ENCODE peak calls at places on chromosomes 13 and 19, in six cellular contexts. C is GM06990, D is AG10803, U is fibroblast of lung, V is A673, I is foreskin fibroblast. N is an unnamed sample.

GRCh38 chr19:1471514-1472107 is 7.4 kb downstream of the C19orf25 start:
- DNase-seq in C (peak), D (no peak), U (no peak), V (peak), I (peak), N (no peak)

GRCh38 chr19:47122359-47123335 is 8.0 kb upstream of the SAE1 start:
- DNase-seq in C (no peak), D (peak), U (peak), V (no peak), I (peak), N (no peak)

GRCh38 chr19:6092329-6093286 is 17.7 kb downstream of the RFX2 start:
- DNase-seq in C (no peak), D (peak), U (peak), V (peak), I (peak), N (peak)

GRCh38 chr13:63307239-63307638 is 1891.6 kb upstream of the PCDH20 start:
- DNase-seq in C (no peak), D (no peak), U (no peak), V (no peak), I (no peak), N (no peak)

GRCh38 chr13:27971776-27972618 is 2.9 kb upstream of the CDX2 start:
- DNase-seq in C (no peak), D (no peak), U (no peak), V (no peak), I (no peak), N (no peak)

GRCh38 chr19:41548954-41549688 is 26.8 kb upstream of the CEACAM21 start:
- DNase-seq in C (no peak), D (no peak), U (no peak), V (peak), I (no peak), N (no peak)

GRCh38 chr19:40486017-40486416 is 19.2 kb downstream of the SPTBN4 start:
- DNase-seq in C (no peak), D (no peak), U (no peak), V (no peak), I (no peak), N (no peak)

GRCh38 chr19:1534972-1535371 is 11.1 kb downstream of the PLK5 start:
- DNase-seq in C (no peak), D (no peak), U (no peak), V (no peak), I (no peak), N (no peak)

GRCh38 chr19:16036397-16036925 is 39.8 kb upstream of the TPM4 start:
- DNase-seq in C (no peak), D (no peak), U (no peak), V (no peak), I (no peak), N (no peak)

GRCh38 chr13:80558074-80558473 is 217.1 kb upstream of the SPRY2 start:
- DNase-seq in C (no peak), D (no peak), U (peak), V (no peak), I (peak), N (no peak)

GRCh38 chr19:3593156-3593555 is 7.9 kb downstream of the GIPC3 start:
- DNase-seq in C (no peak), D (no peak), U (no peak), V (no peak), I (no peak), N (no peak)

GRCh38 chr19:34232566-34233481 is 21.5 kb upstream of the GARRE1 start:
- DNase-seq in C (no peak), D (peak), U (peak), V (peak), I (peak), N (peak)

GRCh38 chr13:106263801-106264200 is 271.7 kb downstream of the EFNB2 start:
- DNase-seq in C (no peak), D (peak), U (no peak), V (no peak), I (no peak), N (no peak)

GRCh38 chr13:108549989-108550388 is 79.4 kb upstream of the MYO16 start:
- DNase-seq in C (no peak), D (no peak), U (no peak), V (no peak), I (no peak), N (no peak)

GRCh38 chr13:77896977-77897376 is 21.7 kb downstream of the EDNRB start:
- DNase-seq in C (no peak), D (peak), U (no peak), V (no peak), I (peak), N (no peak)

GRCh38 chr13:105139380-105140285 is 1395.8 kb downstream of the EFNB2 start:
- DNase-seq in C (peak), D (peak), U (peak), V (peak), I (no peak), N (no peak)
- TF ChIP-seq CTCF in C (peak), D (peak), U (peak), V (peak), I (no peak), N (no peak)

DNA sequence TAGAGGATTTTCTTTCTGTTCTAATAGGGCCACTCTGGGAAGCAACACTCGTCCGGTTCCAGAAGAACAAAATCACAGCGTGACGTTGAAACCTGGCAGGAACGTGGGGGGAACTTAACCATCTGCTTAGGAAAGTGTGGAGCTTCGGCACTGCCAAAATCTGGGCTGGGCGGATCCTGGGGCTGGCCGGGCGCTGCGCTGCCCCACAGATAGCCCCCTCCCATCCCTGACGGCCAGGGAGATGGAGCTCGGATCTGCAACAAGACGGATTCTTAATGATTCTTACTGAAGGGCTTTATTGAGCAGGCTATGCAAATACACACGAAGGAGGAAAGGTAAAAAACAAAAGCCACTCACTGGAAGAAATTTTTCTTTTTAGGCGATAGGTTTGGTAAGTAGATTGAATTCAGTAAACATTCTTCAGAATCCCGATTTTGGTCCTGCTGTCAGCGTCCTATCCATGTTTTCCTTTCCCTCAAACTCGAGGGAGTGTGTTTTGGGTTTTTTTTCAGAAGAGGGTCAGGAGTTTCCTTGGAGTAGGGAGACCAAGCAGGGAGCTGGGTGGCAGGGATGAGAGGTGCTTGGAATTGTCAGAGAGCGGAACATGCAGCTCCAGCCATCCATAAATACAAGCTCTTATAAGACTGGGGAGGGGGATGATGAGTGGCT is 1.4 kb upstream of the PCDH8 start:
- DNase-seq in C (no peak), D (no peak), U (no peak), V (no peak), I (no peak), N (no peak)
- H3K4me3 ChIP-seq in C (peak), D (no peak), U (no peak), V (peak), I (no peak), N (no peak)

DNA sequence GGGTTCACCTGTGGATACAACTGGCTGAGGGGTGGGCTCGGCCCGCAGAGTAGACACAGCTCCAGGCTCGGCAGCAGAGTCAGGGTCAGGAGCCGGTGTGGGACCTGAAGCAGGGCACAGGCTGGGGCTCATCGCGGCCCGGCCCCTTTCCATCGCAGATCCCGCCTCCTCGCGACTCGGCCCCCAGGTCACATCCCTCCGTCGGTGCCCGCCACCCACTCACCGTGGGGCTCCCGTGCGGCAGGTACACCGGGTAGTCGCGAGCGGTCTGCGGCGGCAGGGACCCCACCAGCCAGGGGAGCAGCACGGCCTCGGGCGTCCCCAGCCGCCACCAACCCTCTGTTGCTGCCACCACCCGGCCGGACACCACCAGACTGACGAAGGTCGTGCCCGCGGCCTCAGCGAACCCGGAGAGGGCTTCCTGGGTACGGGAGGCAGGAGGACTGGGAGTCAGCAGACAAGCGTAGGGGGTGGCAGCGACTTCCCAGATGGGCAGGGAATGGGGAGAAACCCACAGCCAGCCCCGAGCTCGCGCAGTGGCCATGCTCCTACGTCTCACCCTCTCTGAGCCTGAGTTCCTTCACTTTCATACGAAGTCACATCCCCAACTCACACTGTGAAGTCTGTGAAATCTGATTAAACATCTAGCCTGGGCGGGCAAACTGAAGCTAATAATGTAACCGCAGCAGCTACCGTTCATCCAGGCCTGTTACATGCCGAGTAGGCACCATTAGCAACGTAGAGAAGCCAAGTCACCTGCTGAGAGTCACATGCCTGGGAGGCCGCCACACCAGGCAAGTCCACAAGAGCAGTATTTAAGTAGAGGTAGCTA is 3.7 kb downstream of the FUZ start:
- DNase-seq in C (no peak), D (peak), U (no peak), V (peak), I (peak), N (no peak)
- TF ChIP-seq CTCF in C (peak), D (no peak), U (no peak), V (no peak), I (no peak), N (peak)

GRCh38 chr13:91232716-91233115 is 114.8 kb upstream of the MIR17HG start:
- DNase-seq in C (no peak), D (no peak), U (no peak), V (no peak), I (no peak), N (no peak)

GRCh38 chr13:91228940-91229339 is 118.5 kb upstream of the MIR17HG start:
- DNase-seq in C (no peak), D (no peak), U (no peak), V (no peak), I (no peak), N (no peak)

DNA sequence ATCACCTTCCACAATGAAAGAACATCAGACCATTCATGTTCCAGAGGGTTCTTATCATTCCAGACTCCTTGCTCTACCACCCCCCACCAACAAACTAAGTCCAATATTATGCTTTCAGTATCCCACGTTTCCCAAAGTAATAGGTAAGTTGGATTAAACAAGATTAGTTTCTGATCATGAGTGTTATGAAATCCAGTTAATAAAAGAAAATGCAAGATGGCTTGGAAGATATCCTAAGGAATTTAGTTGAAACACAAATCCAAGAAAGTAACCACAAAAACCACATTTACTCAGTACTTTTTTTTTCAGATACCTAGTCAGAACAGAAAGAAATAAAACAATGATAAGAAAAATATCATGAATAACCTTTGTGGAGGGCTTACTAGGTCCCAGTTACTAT is 119.4 kb upstream of the MIR17HG start:
- DNase-seq in C (no peak), D (no peak), U (no peak), V (no peak), I (no peak), N (no peak)
- H3K4me3 ChIP-seq in C (no peak), D (no peak), U (no peak), V (no peak), I (no peak), N (no peak)

GRCh38 chr19:49912965-49913685 is 15.9 kb upstream of the ATF5 start:
- DNase-seq in C (no peak), D (no peak), U (no peak), V (no peak), I (no peak), N (no peak)
- TF ChIP-seq CTCF in C (peak), D (no peak), U (no peak), V (peak), I (no peak), N (no peak)